ENCODE peak calls at places on chromosome 22, in nine cellular contexts. One of them, this sample, is unnamed.

GRCh38 chr22:49921508-49922278 is 3.3 kb downstream of the CRELD2 start:
- DNase-seq in mammary epithelial cell: no peak
- DNase-seq in brain microvascular endothelial cell: no peak
- DNase-seq in heart right ventricle: no peak
- DNase-seq in PC-3: no peak
- DNase-seq in lower leg skin: no peak
- DNase-seq in AG04449: no peak
- DNase-seq in pancreas: no peak
- DNase-seq in right lobe of liver: no peak
- DNase-seq in this sample: no peak

GRCh38 chr22:44047891-44048301 is 23.8 kb downstream of the PARVB start:
- DNase-seq in mammary epithelial cell: no peak
- DNase-seq in brain microvascular endothelial cell: no peak
- DNase-seq in heart right ventricle: no peak
- DNase-seq in PC-3: no peak
- DNase-seq in lower leg skin: no peak
- DNase-seq in AG04449: no peak
- DNase-seq in pancreas: no peak
- DNase-seq in right lobe of liver: no peak
- DNase-seq in this sample: no peak

GRCh38 chr22:29351891-29352290 is 36.4 kb upstream of the RASL10A start:
- DNase-seq in mammary epithelial cell: no peak
- DNase-seq in brain microvascular endothelial cell: no peak
- DNase-seq in heart right ventricle: no peak
- DNase-seq in PC-3: no peak
- DNase-seq in lower leg skin: no peak
- DNase-seq in AG04449: no peak
- DNase-seq in pancreas: no peak
- DNase-seq in right lobe of liver: peak; percentile 50
- DNase-seq in this sample: no peak

GRCh38 chr22:26398741-26399153 is 30.3 kb upstream of the ASPHD2 start:
- DNase-seq in mammary epithelial cell: peak; percentile 55
- DNase-seq in brain microvascular endothelial cell: peak; percentile 73
- DNase-seq in heart right ventricle: peak; percentile 21
- DNase-seq in PC-3: peak; percentile 68
- DNase-seq in lower leg skin: peak; percentile 58
- DNase-seq in AG04449: peak; percentile 23
- DNase-seq in pancreas: no peak
- DNase-seq in right lobe of liver: no peak
- DNase-seq in this sample: peak; percentile 31

GRCh38 chr22:27718186-27719032 is 83.1 kb downstream of the MN1 start:
- DNase-seq in mammary epithelial cell: peak; percentile 96
- DNase-seq in brain microvascular endothelial cell: peak; percentile 96
- DNase-seq in heart right ventricle: peak; percentile 66
- DNase-seq in PC-3: peak; percentile 87
- DNase-seq in lower leg skin: peak; percentile 84
- DNase-seq in AG04449: peak; percentile 73
- DNase-seq in pancreas: no peak
- DNase-seq in right lobe of liver: no peak
- DNase-seq in this sample: no peak

GRCh38 chr22:38707346-38707745 is 1.6 kb downstream of the GTPBP1 start:
- DNase-seq in mammary epithelial cell: peak; percentile 77
- DNase-seq in brain microvascular endothelial cell: no peak
- DNase-seq in heart right ventricle: no peak
- DNase-seq in PC-3: peak; percentile 82
- DNase-seq in lower leg skin: no peak
- DNase-seq in AG04449: no peak
- DNase-seq in pancreas: no peak
- DNase-seq in right lobe of liver: no peak
- DNase-seq in this sample: no peak

GRCh38 chr22:48824673-48825651 is 1002.7 kb downstream of the BRD1 start:
- DNase-seq in mammary epithelial cell: no peak
- DNase-seq in brain microvascular endothelial cell: no peak
- DNase-seq in heart right ventricle: no peak
- DNase-seq in PC-3: no peak
- DNase-seq in lower leg skin: no peak
- DNase-seq in AG04449: no peak
- DNase-seq in pancreas: peak; percentile 33
- DNase-seq in right lobe of liver: peak; percentile 43
- DNase-seq in this sample: no peak

GRCh38 chr22:38543822-38544221 is 26.2 kb downstream of the DMC1 start:
- DNase-seq in mammary epithelial cell: no peak
- DNase-seq in brain microvascular endothelial cell: no peak
- DNase-seq in heart right ventricle: no peak
- DNase-seq in PC-3: no peak
- DNase-seq in lower leg skin: no peak
- DNase-seq in AG04449: no peak
- DNase-seq in pancreas: no peak
- DNase-seq in right lobe of liver: no peak
- DNase-seq in this sample: no peak

GRCh38 chr22:33302049-33302545 is 243.9 kb upstream of the SYN3 start:
- DNase-seq in mammary epithelial cell: peak; percentile 48
- DNase-seq in brain microvascular endothelial cell: peak; percentile 74
- DNase-seq in heart right ventricle: peak; percentile 85
- DNase-seq in PC-3: peak; percentile 45
- DNase-seq in lower leg skin: peak; percentile 59
- DNase-seq in AG04449: no peak
- DNase-seq in pancreas: peak; percentile 92
- DNase-seq in right lobe of liver: peak; percentile 92
- DNase-seq in this sample: peak; percentile 31

GRCh38 chr22:19520007-19520406 is 4.2 kb downstream of the CLDN5 start:
- DNase-seq in mammary epithelial cell: no peak
- DNase-seq in brain microvascular endothelial cell: no peak
- DNase-seq in heart right ventricle: no peak
- DNase-seq in PC-3: no peak
- DNase-seq in lower leg skin: no peak
- DNase-seq in AG04449: no peak
- DNase-seq in pancreas: no peak
- DNase-seq in right lobe of liver: no peak
- DNase-seq in this sample: no peak

GRCh38 chr22:20298803-20299735 is 20.8 kb downstream of the DGCR6L start:
- DNase-seq in mammary epithelial cell: peak; percentile 77
- DNase-seq in brain microvascular endothelial cell: peak; percentile 35
- DNase-seq in heart right ventricle: peak; percentile 86
- DNase-seq in PC-3: peak; percentile 78
- DNase-seq in lower leg skin: peak; percentile 86
- DNase-seq in AG04449: no peak
- DNase-seq in pancreas: peak; percentile 95
- DNase-seq in right lobe of liver: peak; percentile 96
- DNase-seq in this sample: no peak

DNA sequence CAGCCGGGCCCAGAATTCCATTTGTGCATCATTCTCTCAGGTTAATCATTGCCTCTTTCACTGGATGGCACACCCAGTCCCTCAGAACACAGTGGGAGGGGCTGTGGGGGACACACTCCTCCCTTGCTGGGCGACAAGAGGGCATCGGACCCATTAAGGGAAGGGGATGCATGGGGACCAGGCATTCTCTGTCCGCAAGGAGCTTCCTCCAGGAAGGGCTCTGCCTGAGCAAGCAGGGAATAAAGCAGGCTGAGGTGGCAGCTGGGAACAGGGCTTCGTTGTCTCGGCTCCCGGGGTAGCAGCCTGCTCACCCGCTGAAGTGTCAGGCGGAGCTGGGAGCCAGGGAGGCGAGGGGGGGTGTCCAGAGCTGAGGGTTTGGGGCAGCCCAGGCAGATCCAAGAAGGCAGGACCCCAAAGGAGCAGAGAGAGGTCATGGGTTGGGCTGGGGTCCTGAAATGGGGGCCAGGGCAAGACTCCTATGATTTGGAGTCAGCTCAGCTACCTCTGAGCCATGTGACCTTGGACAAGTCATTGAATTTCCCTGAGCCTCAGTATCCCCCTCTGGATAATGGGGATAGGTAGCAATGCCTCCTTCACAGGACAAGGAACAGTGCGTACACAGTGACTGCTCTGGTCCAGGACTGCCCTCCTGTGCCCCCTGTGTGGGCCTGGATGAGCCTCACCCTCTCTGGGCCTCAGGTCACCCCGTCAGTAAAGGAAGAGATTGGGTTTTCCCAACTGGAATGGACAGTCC is 1.4 kb downstream of the GAL3ST1 start:
- DNase-seq in mammary epithelial cell: no peak
- DNase-seq in brain microvascular endothelial cell: no peak
- DNase-seq in heart right ventricle: no peak
- DNase-seq in PC-3: no peak
- DNase-seq in lower leg skin: no peak
- DNase-seq in AG04449: no peak
- DNase-seq in pancreas: no peak
- DNase-seq in right lobe of liver: no peak
- DNase-seq in this sample: no peak
- H3K4me3 ChIP-seq in mammary epithelial cell: no peak overlapping the region
- H3K4me3 ChIP-seq in brain microvascular endothelial cell: no peak overlapping the region
- H3K4me3 ChIP-seq in heart right ventricle: no peak overlapping the region
- H3K4me3 ChIP-seq in PC-3: no peak overlapping the region
- H3K4me3 ChIP-seq in lower leg skin: no peak overlapping the region
- H3K4me3 ChIP-seq in AG04449: no peak overlapping the region
- H3K4me3 ChIP-seq in pancreas: no peak overlapping the region
- H3K4me3 ChIP-seq in right lobe of liver: no peak overlapping the region
- H3K4me3 ChIP-seq in this sample: no peak overlapping the region

DNA sequence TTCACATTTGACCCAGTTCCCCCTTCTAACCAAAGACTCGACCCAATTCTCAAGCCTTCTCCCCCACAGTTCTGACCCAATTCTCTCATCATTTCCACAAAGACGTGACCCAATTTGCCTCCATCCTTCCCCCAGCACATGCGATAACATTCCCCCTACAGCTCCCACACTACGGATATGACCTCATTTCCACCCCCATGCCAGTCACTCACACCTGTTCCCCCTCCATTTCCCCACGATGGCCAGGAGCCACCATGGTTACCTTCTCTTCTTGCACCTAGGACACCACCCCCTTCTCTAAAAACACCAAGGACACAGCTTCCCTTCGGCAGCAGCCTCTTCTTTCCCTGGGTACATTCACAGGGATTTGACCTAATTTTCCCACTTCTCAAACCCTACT is 25.1 kb downstream of the CACNG2 start:
- DNase-seq in mammary epithelial cell: no peak
- DNase-seq in brain microvascular endothelial cell: no peak
- DNase-seq in heart right ventricle: no peak
- DNase-seq in PC-3: no peak
- DNase-seq in lower leg skin: no peak
- DNase-seq in AG04449: no peak
- DNase-seq in pancreas: no peak
- DNase-seq in right lobe of liver: no peak
- DNase-seq in this sample: no peak
- TF ChIP-seq CTCF in mammary epithelial cell: no peak
- TF ChIP-seq CTCF in brain microvascular endothelial cell: no peak
- TF ChIP-seq CTCF in heart right ventricle: no peak
- TF ChIP-seq CTCF in PC-3: no peak
- TF ChIP-seq CTCF in lower leg skin: no peak
- TF ChIP-seq CTCF in AG04449: no peak
- TF ChIP-seq CTCF in pancreas: no peak
- TF ChIP-seq CTCF in right lobe of liver: no peak
- TF ChIP-seq CTCF in this sample: no peak

DNA sequence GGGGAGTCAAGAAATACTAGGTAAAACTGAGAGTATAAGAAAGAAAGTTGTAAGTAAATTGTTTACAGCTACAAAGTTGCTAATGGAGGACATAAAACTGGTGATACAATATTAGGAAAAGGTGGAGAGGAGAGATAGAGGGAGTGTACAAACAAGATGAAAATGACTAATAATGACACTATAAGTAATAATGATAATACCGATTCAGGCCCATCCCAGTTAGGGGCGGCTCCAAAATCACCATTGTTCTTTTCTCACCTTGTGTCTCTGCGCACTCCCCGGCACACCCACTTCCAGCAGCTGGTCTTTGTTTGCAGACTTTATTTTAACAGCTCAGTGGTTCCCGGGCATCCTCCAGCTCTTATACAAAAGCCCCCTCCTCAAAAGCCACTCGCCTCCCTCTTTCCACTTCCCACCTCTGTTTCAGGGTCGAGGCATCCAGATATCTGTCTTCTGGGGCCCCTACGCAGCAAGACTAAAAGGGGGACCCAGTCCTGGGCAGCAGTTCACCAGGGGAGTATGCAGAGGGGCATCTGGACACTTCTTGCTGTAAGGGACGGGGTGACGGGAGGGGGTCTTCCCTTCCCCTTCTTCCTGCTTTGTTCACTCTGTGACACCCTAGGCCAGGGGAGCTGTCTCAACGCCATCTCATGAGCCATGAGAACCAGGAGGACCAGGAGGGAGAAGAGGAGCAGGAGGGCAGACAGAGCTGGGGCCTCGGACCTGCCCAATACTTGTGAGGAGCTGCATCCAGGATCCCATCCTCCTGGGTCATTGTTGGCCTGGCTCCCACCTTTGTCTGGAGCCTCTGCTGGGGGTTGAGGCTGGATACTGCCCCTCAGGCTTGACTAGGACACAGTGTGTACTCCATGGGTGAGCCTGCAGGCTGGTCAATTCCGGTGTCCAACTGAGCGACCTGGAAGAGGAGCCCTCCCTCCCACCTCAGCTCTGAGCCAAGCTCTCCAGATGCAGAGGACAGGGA is 2.7 kb downstream of the APOL2 start:
- DNase-seq in mammary epithelial cell: no peak
- DNase-seq in brain microvascular endothelial cell: no peak
- DNase-seq in heart right ventricle: no peak
- DNase-seq in PC-3: no peak
- DNase-seq in lower leg skin: no peak
- DNase-seq in AG04449: no peak
- DNase-seq in pancreas: no peak
- DNase-seq in right lobe of liver: no peak
- DNase-seq in this sample: no peak
- H3K4me3 ChIP-seq in mammary epithelial cell: no peak overlapping the region
- H3K4me3 ChIP-seq in brain microvascular endothelial cell: no peak overlapping the region
- H3K4me3 ChIP-seq in heart right ventricle: peak overlapping the region; percentile 83
- H3K4me3 ChIP-seq in PC-3: no peak overlapping the region
- H3K4me3 ChIP-seq in lower leg skin: no peak overlapping the region
- H3K4me3 ChIP-seq in AG04449: no peak overlapping the region
- H3K4me3 ChIP-seq in pancreas: no peak overlapping the region
- H3K4me3 ChIP-seq in right lobe of liver: no peak overlapping the region
- H3K4me3 ChIP-seq in this sample: peak overlapping the region; percentile 77

GRCh38 chr22:41257696-41258095 is 17.0 kb upstream of the CHADL start:
- DNase-seq in mammary epithelial cell: no peak
- DNase-seq in brain microvascular endothelial cell: no peak
- DNase-seq in heart right ventricle: no peak
- DNase-seq in PC-3: no peak
- DNase-seq in lower leg skin: no peak
- DNase-seq in AG04449: no peak
- DNase-seq in pancreas: no peak
- DNase-seq in right lobe of liver: no peak
- DNase-seq in this sample: no peak

GRCh38 chr22:41256898-41257260 is 16.1 kb upstream of the CHADL start:
- DNase-seq in mammary epithelial cell: no peak
- DNase-seq in brain microvascular endothelial cell: peak; percentile 25
- DNase-seq in heart right ventricle: peak; percentile 23
- DNase-seq in PC-3: peak; percentile 53
- DNase-seq in lower leg skin: no peak
- DNase-seq in AG04449: no peak
- DNase-seq in pancreas: no peak
- DNase-seq in right lobe of liver: no peak
- DNase-seq in this sample: no peak

GRCh38 chr22:41254230-41254629 is 13.5 kb upstream of the CHADL start:
- DNase-seq in mammary epithelial cell: no peak
- DNase-seq in brain microvascular endothelial cell: no peak
- DNase-seq in heart right ventricle: no peak
- DNase-seq in PC-3: no peak
- DNase-seq in lower leg skin: no peak
- DNase-seq in AG04449: no peak
- DNase-seq in pancreas: no peak
- DNase-seq in right lobe of liver: no peak
- DNase-seq in this sample: no peak

GRCh38 chr22:41252365-41252764 is 11.6 kb upstream of the CHADL start:
- DNase-seq in mammary epithelial cell: no peak
- DNase-seq in brain microvascular endothelial cell: no peak
- DNase-seq in heart right ventricle: no peak
- DNase-seq in PC-3: no peak
- DNase-seq in lower leg skin: no peak
- DNase-seq in AG04449: no peak
- DNase-seq in pancreas: no peak
- DNase-seq in right lobe of liver: no peak
- DNase-seq in this sample: no peak

GRCh38 chr22:41256254-41256897 is 15.6 kb upstream of the CHADL start:
- DNase-seq in mammary epithelial cell: peak; percentile 81
- DNase-seq in brain microvascular endothelial cell: peak; percentile 76
- DNase-seq in heart right ventricle: no peak
- DNase-seq in PC-3: peak; percentile 82
- DNase-seq in lower leg skin: peak; percentile 46
- DNase-seq in AG04449: peak; percentile 12
- DNase-seq in pancreas: no peak
- DNase-seq in right lobe of liver: no peak
- DNase-seq in this sample: no peak
- TF ChIP-seq CTCF in mammary epithelial cell: peak; percentile 55
- TF ChIP-seq CTCF in brain microvascular endothelial cell: peak; percentile 44
- TF ChIP-seq CTCF in heart right ventricle: no peak
- TF ChIP-seq CTCF in PC-3: peak; percentile 45
- TF ChIP-seq CTCF in lower leg skin: no peak
- TF ChIP-seq CTCF in AG04449: no peak
- TF ChIP-seq CTCF in pancreas: no peak
- TF ChIP-seq CTCF in right lobe of liver: no peak
- TF ChIP-seq CTCF in this sample: no peak